ENCODE peak calls at places on chromosome 2, in ten cellular contexts. E is foreskin keratinocyte; W is ovary; S is uterus; I is CD4-positive, CD25-positive, alpha-beta regulatory T cell; P is body of pancreas; H is left lung; M is upper lobe of right lung; R is CD8-positive, alpha-beta T cell; D is HL-60. F is an unnamed sample.

GRCh38 chr2:239991689-239992314 is 33.3 kb downstream of the NDUFA10 start:
- DNase-seq in E (peak; percentile 33), W (no peak), S (no peak), I (peak; percentile 73), P (no peak), H (no peak), M (no peak), R (no peak), D (peak; percentile 45), F (no peak)

GRCh38 chr2:215619989-215620388 is 184.1 kb upstream of the FN1 start:
- DNase-seq in E (no peak), W (peak; percentile 37), S (no peak), I (no peak), P (peak; percentile 36), H (peak; percentile 83), M (peak; percentile 71), R (no peak), D (peak; percentile 43), F (no peak)

GRCh38 chr2:36737131-36737750 is 40.7 kb downstream of the VIT start:
- DNase-seq in E (no peak), W (no peak), S (no peak), I (no peak), P (no peak), H (no peak), M (no peak), R (no peak), D (no peak), F (no peak)

GRCh38 chr2:191318037-191318728 is 73.0 kb downstream of the MYO1B start:
- DNase-seq in E (no peak), W (no peak), S (peak; percentile 35), I (no peak), P (peak; percentile 37), H (no peak), M (no peak), R (no peak), D (no peak), F (no peak)

GRCh38 chr2:11387100-11387390 is 42.6 kb upstream of the ROCK2 start:
- DNase-seq in E (no peak), W (no peak), S (no peak), I (no peak), P (no peak), H (no peak), M (no peak), R (no peak), D (no peak), F (no peak)

GRCh38 chr2:192035731-192036442 is 158.8 kb downstream of the TMEFF2 start:
- DNase-seq in E (no peak), W (no peak), S (no peak), I (no peak), P (no peak), H (no peak), M (no peak), R (no peak), D (no peak), F (no peak)

GRCh38 chr2:105278654-105279053 is 37.1 kb downstream of the GPR45 start:
- DNase-seq in E (no peak), W (no peak), S (no peak), I (no peak), P (no peak), H (no peak), M (no peak), R (no peak), D (no peak), F (no peak)

GRCh38 chr2:143762176-143762928 is 633.1 kb downstream of the ARHGAP15 start:
- DNase-seq in E (no peak), W (no peak), S (no peak), I (no peak), P (no peak), H (no peak), M (no peak), R (no peak), D (no peak), F (no peak)

GRCh38 chr2:222942556-222942955 is 81.7 kb downstream of the ACSL3 start:
- DNase-seq in E (no peak), W (no peak), S (no peak), I (no peak), P (no peak), H (no peak), M (no peak), R (no peak), D (no peak), F (no peak)

GRCh38 chr2:222939979-222940378 is 79.1 kb downstream of the ACSL3 start:
- DNase-seq in E (no peak), W (no peak), S (no peak), I (no peak), P (no peak), H (no peak), M (no peak), R (no peak), D (no peak), F (no peak)

GRCh38 chr2:222942977-222943376 is 82.1 kb downstream of the ACSL3 start:
- DNase-seq in E (no peak), W (no peak), S (no peak), I (no peak), P (no peak), H (no peak), M (no peak), R (no peak), D (no peak), F (no peak)

GRCh38 chr2:222939208-222939846 is 78.5 kb downstream of the ACSL3 start:
- DNase-seq in E (peak; percentile 49), W (no peak), S (no peak), I (peak; percentile 75), P (peak; percentile 62), H (no peak), M (no peak), R (peak; percentile 41), D (peak; percentile 73), F (no peak)

DNA sequence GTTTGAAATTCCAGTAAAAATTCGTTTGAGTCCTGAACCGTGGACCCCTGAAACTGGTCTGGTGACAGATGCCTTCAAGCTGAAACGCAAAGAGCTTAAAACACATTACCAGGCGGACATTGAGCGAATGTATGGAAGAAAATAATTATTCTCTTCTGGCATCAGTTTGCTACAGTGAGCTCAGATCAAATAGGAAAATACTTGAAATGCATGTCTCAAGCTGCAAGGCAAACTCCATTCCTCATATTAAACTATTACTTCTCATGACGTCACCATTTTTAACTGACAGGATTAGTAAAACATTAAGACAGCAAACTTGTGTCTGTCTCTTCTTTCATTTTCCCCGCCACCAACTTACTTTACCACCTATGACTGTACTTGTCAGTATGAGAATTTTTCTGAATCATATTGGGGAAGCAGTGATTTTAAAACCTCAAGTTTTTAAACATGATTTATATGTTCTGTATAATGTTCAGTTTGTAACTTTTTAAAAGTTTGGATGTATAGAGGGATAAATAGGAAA is 80.7 kb downstream of the ACSL3 start:
- DNase-seq in E (peak; percentile 47), W (no peak), S (no peak), I (no peak), P (no peak), H (no peak), M (no peak), R (no peak), D (no peak), F (no peak)
- H3K27ac ChIP-seq in E (no peak overlapping the region), W (no peak overlapping the region), S (no peak overlapping the region), I (no peak overlapping the region), P (no peak overlapping the region), H (no peak overlapping the region), M (no peak overlapping the region), R (no peak overlapping the region), D (no peak overlapping the region), F (no peak overlapping the region)

GRCh38 chr2:131404794-131405193 is 40.8 kb upstream of the RAB6D start:
- DNase-seq in E (no peak), W (no peak), S (no peak), I (no peak), P (no peak), H (no peak), M (no peak), R (no peak), D (no peak), F (no peak)

GRCh38 chr2:131410173-131410572 is 46.2 kb upstream of the RAB6D start:
- DNase-seq in E (no peak), W (no peak), S (no peak), I (no peak), P (no peak), H (no peak), M (no peak), R (no peak), D (no peak), F (no peak)

GRCh38 chr2:131413148-131413747 is 49.3 kb upstream of the RAB6D start:
- DNase-seq in E (peak; percentile 24), W (no peak), S (no peak), I (peak; percentile 66), P (no peak), H (no peak), M (no peak), R (no peak), D (peak; percentile 22), F (no peak)

GRCh38 chr2:131408778-131409177 is 44.8 kb upstream of the RAB6D start:
- DNase-seq in E (no peak), W (no peak), S (no peak), I (no peak), P (no peak), H (no peak), M (no peak), R (no peak), D (no peak), F (no peak)

DNA sequence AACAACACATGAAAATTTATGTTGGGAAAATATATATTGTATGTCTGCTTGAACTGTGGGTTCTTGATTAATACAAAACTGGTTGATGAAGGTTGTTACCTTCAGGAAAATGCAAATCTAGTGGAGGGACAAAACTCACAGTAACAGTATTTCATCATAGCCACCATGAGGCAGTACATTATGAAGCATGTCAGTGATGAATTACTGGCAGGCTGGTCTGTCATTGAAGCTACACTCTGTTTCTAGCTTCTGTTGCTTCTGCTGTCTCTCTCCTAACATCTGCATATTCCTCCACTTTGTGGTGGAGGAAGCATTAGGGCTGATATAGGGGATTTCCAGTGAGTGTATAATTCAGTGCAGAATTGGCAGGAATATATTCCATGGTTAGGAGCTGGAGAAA is 44.2 kb upstream of the RAB6D start:
- DNase-seq in E (no peak), W (no peak), S (no peak), I (no peak), P (no peak), H (no peak), M (no peak), R (no peak), D (no peak), F (no peak)
- H3K27ac ChIP-seq in E (no peak overlapping the region), W (no peak overlapping the region), S (no peak overlapping the region), I (no peak overlapping the region), P (no peak overlapping the region), H (no peak overlapping the region), M (no peak overlapping the region), R (no peak overlapping the region), D (no peak overlapping the region), F (no peak overlapping the region)

GRCh38 chr2:18975506-18975905 is 382.9 kb downstream of the OSR1 start:
- DNase-seq in E (no peak), W (no peak), S (no peak), I (no peak), P (no peak), H (no peak), M (no peak), R (no peak), D (no peak), F (no peak)
- H3K27ac ChIP-seq in E (no peak overlapping the region), W (no peak overlapping the region), S (peak overlapping the region; percentile 76), I (no peak overlapping the region), P (no peak overlapping the region), H (peak overlapping the region; percentile 58), M (peak overlapping the region; percentile 52), R (no peak overlapping the region), D (no peak overlapping the region), F (no peak overlapping the region)

DNA sequence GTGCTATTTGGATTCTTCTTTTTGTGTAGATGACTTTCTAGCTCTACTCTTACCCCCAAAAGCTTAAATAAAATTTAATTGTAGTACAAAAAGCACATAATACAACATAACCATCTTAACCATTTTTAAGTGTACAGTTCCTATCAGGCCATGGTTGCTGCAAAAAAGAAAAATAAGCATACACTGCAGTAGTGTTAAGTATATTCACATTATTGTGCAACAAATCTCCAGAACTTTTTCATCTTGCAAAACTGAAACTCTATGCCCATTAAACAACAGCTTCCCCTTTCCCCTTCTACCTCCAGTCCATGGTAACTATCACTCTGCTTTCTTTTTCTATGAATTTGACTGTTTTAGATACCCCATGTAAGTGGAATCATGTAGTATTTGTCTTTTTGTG is 18.1 kb downstream of the PPM1B start:
- DNase-seq in E (no peak), W (no peak), S (no peak), I (no peak), P (no peak), H (no peak), M (no peak), R (no peak), D (peak; percentile 34), F (no peak)
- H3K27ac ChIP-seq in E (no peak overlapping the region), W (no peak overlapping the region), S (no peak overlapping the region), I (no peak overlapping the region), P (no peak overlapping the region), H (no peak overlapping the region), M (no peak overlapping the region), R (no peak overlapping the region), D (peak overlapping the region; percentile 50), F (no peak overlapping the region)

F was measured in epithelial cell of prostate.